ENCODE peak calls at places on chromosome 13, in four cellular contexts. One of them, this sample, is unnamed.

GRCh38 chr13:42047561-42048322 is 706 bp upstream of the DGKH start:
- DNase-seq in K562: peak; percentile 37
- DNase-seq in HepG2: no peak
- DNase-seq in H1: peak; percentile 71
- DNase-seq in this sample: peak; percentile 40

GRCh38 chr13:54029226-54029625 is 1000.6 kb downstream of the OLFM4 start:
- DNase-seq in K562: no peak
- DNase-seq in HepG2: no peak
- DNase-seq in H1: no peak
- DNase-seq in this sample: no peak

GRCh38 chr13:23670793-23671192 is 100.6 kb downstream of the TNFRSF19 start:
- DNase-seq in HepG2: no peak
- DNase-seq in K562: no peak
- DNase-seq in H1: no peak
- DNase-seq in this sample: no peak

GRCh38 chr13:49265822-49266221 is 18.1 kb downstream of the CDADC1 start:
- DNase-seq in K562: no peak
- DNase-seq in HepG2: no peak
- DNase-seq in H1: no peak
- DNase-seq in this sample: no peak

GRCh38 chr13:30892966-30893365 is 13.1 kb upstream of the MEDAG start:
- DNase-seq in K562: peak; percentile 45
- DNase-seq in HepG2: peak; percentile 17
- DNase-seq in H1: peak; percentile 94
- DNase-seq in this sample: peak; percentile 53

GRCh38 chr13:37187110-37187509 is 81.6 kb upstream of the CSNK1A1L start:
- DNase-seq in K562: no peak
- DNase-seq in H1: no peak
- DNase-seq in HepG2: no peak
- DNase-seq in this sample: no peak

GRCh38 chr13:77285098-77285497 is 41.8 kb downstream of the MYCBP2 start:
- DNase-seq in H1: no peak
- DNase-seq in K562: no peak
- DNase-seq in HepG2: no peak
- DNase-seq in this sample: no peak

GRCh38 chr13:94344126-94344863 is 135.2 kb downstream of the DCT start:
- DNase-seq in HepG2: peak; percentile 46
- DNase-seq in H1: no peak
- DNase-seq in K562: no peak
- DNase-seq in this sample: no peak

GRCh38 chr13:53921473-53921872 is 892.9 kb downstream of the OLFM4 start:
- DNase-seq in H1: no peak
- DNase-seq in K562: no peak
- DNase-seq in HepG2: no peak
- DNase-seq in this sample: no peak

GRCh38 chr13:102402292-102402691 is 444 bp upstream of the FGF14 start:
- DNase-seq in H1: peak; percentile 62
- DNase-seq in HepG2: no peak
- DNase-seq in K562: no peak
- DNase-seq in this sample: no peak

GRCh38 chr13:66537417-66537816 is 692.7 kb downstream of the PCDH9 start:
- DNase-seq in H1: no peak
- DNase-seq in K562: no peak
- DNase-seq in HepG2: no peak
- DNase-seq in this sample: no peak

GRCh38 chr13:60494296-60494695 is 97.3 kb downstream of the TDRD3 start:
- DNase-seq in K562: no peak
- DNase-seq in HepG2: no peak
- DNase-seq in H1: no peak
- DNase-seq in this sample: no peak

GRCh38 chr13:101869553-101869952 is 417.1 kb downstream of the ITGBL1 start:
- DNase-seq in K562: no peak
- DNase-seq in HepG2: no peak
- DNase-seq in H1: no peak
- DNase-seq in this sample: no peak

GRCh38 chr13:43245374-43245964 is 222.1 kb downstream of the DNAJC15 start:
- DNase-seq in H1: no peak
- DNase-seq in HepG2: no peak
- DNase-seq in K562: no peak
- DNase-seq in this sample: no peak

GRCh38 chr13:19181021-19181620 is 503 bp downstream of the TUBA3C start:
- DNase-seq in H1: no peak
- DNase-seq in K562: no peak
- DNase-seq in HepG2: no peak
- DNase-seq in this sample: no peak

GRCh38 chr13:27424246-27425150 is at the start of gene GTF3A:
- DNase-seq in K562: peak; percentile 92
- DNase-seq in HepG2: peak; percentile 59
- DNase-seq in H1: peak; percentile 87
- DNase-seq in this sample: peak; percentile 85

GRCh38 chr13:44575741-44576395 is at the start of gene TSC22D1:
- DNase-seq in H1: peak; percentile 63
- DNase-seq in HepG2: no peak
- DNase-seq in K562: no peak
- DNase-seq in this sample: peak; percentile 17

GRCh38 chr13:104011505-104012270 is 945.5 kb upstream of the SLC10A2 start:
- DNase-seq in H1: no peak
- DNase-seq in HepG2: no peak
- DNase-seq in K562: no peak
- DNase-seq in this sample: no peak

GRCh38 chr13:33767140-33767539 is 50.8 kb upstream of the RFC3 start:
- DNase-seq in HepG2: no peak
- DNase-seq in H1: no peak
- DNase-seq in K562: no peak
- DNase-seq in this sample: no peak

GRCh38 chr13:45700971-45701900 is 884 bp upstream of the CBY2 start:
- DNase-seq in HepG2: no peak
- DNase-seq in K562: peak; percentile 9
- DNase-seq in H1: no peak
- DNase-seq in this sample: no peak

GRCh38 chr13:40402931-40403412 is 263.5 kb downstream of the FOXO1 start:
- DNase-seq in K562: no peak
- DNase-seq in H1: no peak
- DNase-seq in HepG2: peak; percentile 71
- DNase-seq in this sample: peak; percentile 19

GRCh38 chr13:112141643-112142400 is 74.9 kb downstream of the SOX1 start:
- DNase-seq in K562: no peak
- DNase-seq in HepG2: no peak
- DNase-seq in H1: no peak
- DNase-seq in this sample: no peak

GRCh38 chr13:95896302-95896701 is 156.9 kb downstream of the UGGT2 start:
- DNase-seq in K562: no peak
- DNase-seq in H1: no peak
- DNase-seq in HepG2: no peak
- DNase-seq in this sample: no peak

GRCh38 chr13:52599853-52600603 is 42.2 kb upstream of the HNRNPA1L2 start:
- DNase-seq in K562: no peak
- DNase-seq in H1: peak; percentile 75
- DNase-seq in HepG2: no peak
- DNase-seq in this sample: no peak
- TF ChIP-seq PHF8 in K562: no peak
- TF ChIP-seq PHF8 in H1: peak; percentile 46
- TF ChIP-seq PHF8 in HepG2: peak; percentile 75
- TF ChIP-seq PHF8 in this sample: no peak

GRCh38 chr13:110346661-110347067 is 39.6 kb downstream of the COL4A2 start:
- DNase-seq in K562: no peak
- DNase-seq in H1: no peak
- DNase-seq in HepG2: no peak
- DNase-seq in this sample: peak; percentile 72

GRCh38 chr13:110348751-110349150 is 41.7 kb downstream of the COL4A2 start:
- DNase-seq in HepG2: no peak
- DNase-seq in H1: no peak
- DNase-seq in K562: no peak
- DNase-seq in this sample: no peak

GRCh38 chr13:110348309-110348625 is 41.2 kb downstream of the COL4A2 start:
- DNase-seq in K562: no peak
- DNase-seq in HepG2: no peak
- DNase-seq in H1: no peak
- DNase-seq in this sample: no peak

GRCh38 chr13:110347088-110347487 is 40.0 kb downstream of the COL4A2 start:
- DNase-seq in HepG2: no peak
- DNase-seq in K562: no peak
- DNase-seq in H1: no peak
- DNase-seq in this sample: no peak

GRCh38 chr13:110347535-110348308 is 40.6 kb downstream of the COL4A2 start:
- DNase-seq in H1: no peak
- DNase-seq in HepG2: peak; percentile 7
- DNase-seq in K562: no peak
- DNase-seq in this sample: peak; percentile 53
- TF ChIP-seq PHF8 in H1: no peak
- TF ChIP-seq PHF8 in HepG2: no peak
- TF ChIP-seq PHF8 in K562: no peak
- TF ChIP-seq PHF8 in this sample: no peak

GRCh38 chr13:21012841-21013681 is 48.3 kb downstream of the LATS2 start:
- DNase-seq in K562: no peak
- DNase-seq in HepG2: no peak
- DNase-seq in H1: no peak
- DNase-seq in this sample: no peak
- TF ChIP-seq PHF8 in K562: no peak
- TF ChIP-seq PHF8 in HepG2: no peak
- TF ChIP-seq PHF8 in H1: no peak
- TF ChIP-seq PHF8 in this sample: no peak

DNA sequence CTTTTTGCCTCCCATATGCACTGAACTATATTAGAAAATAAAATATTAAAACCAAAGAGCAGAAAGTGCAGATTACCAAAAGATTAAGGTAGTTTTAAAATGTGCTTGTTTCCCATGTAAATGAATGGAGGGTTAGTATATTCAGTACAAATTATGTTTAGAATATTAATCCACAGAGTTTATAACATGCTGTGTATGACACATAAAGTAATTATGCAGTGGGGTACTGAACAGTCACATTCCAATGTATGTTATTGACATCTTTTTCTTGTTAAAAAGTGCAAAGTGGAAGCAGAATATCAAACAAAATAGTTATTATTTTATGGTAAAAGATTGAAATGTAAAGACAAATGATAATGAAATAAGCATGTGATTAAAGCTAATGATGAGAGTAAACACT is 79.3 kb downstream of the GPC6 start:
- DNase-seq in H1: no peak
- DNase-seq in K562: no peak
- DNase-seq in HepG2: no peak
- DNase-seq in this sample: no peak
- TF ChIP-seq PHF8 in H1: no peak
- TF ChIP-seq PHF8 in K562: no peak
- TF ChIP-seq PHF8 in HepG2: no peak
- TF ChIP-seq PHF8 in this sample: no peak

GRCh38 chr13:83377486-83377885 is 504.8 kb downstream of the SLITRK1 start:
- DNase-seq in HepG2: no peak
- DNase-seq in H1: no peak
- DNase-seq in K562: no peak
- DNase-seq in this sample: no peak

GRCh38 chr13:83372786-83373185 is 509.5 kb downstream of the SLITRK1 start:
- DNase-seq in K562: no peak
- DNase-seq in H1: no peak
- DNase-seq in HepG2: no peak
- DNase-seq in this sample: peak; percentile 3
- TF ChIP-seq PHF8 in K562: no peak
- TF ChIP-seq PHF8 in H1: no peak
- TF ChIP-seq PHF8 in HepG2: no peak
- TF ChIP-seq PHF8 in this sample: no peak

DNA sequence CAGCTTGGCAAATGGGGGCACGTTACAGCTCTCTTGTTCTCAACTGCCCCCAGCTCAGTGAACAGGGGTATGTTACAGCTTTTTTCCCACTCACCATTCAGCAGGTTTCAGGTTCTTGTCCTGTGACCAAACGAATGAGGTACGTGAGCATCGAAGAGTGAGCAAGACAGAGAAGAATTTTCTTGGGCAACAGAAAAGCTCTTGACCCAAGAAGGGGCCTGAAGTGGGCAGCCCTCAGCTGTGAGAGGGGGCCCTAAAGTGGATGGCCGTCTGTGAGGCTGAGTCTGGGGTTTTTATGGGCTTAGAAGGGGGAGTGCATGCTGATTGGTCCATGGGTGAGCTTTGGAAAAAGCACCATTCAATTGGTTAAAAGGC is 21.4 kb downstream of the CCDC70 start:
- DNase-seq in H1: no peak
- DNase-seq in K562: no peak
- DNase-seq in HepG2: no peak
- DNase-seq in this sample: no peak
- TF ChIP-seq PHF8 in H1: no peak
- TF ChIP-seq PHF8 in K562: no peak
- TF ChIP-seq PHF8 in HepG2: no peak
- TF ChIP-seq PHF8 in this sample: no peak